ENCODE peak calls at places on chromosomes 1 and 21, in nine cellular contexts. U, F, M, O, J, C, B, T and K are unnamed samples. For H3K4me1, the result is how much of the 10 kb centered on the place peaks cover.

GRCh38 chr1:62194651-62195282 is at the start of gene L1TD1:
- DNase-seq in M (peak), C (no peak), B (peak), O (no peak), T (no peak), J (no peak), U (peak), F (no peak), K (no peak)

GRCh38 chr1:29465755-29466154 is 229.4 kb downstream of the PTPRU start:
- DNase-seq in C (peak), F (peak), M (peak), J (no peak), O (no peak), B (no peak), T (no peak), U (no peak), K (peak)

GRCh38 chr21:36718951-36719501 is 20.1 kb downstream of the SIM2 start:
- DNase-seq in J (no peak), F (no peak), T (no peak), O (peak), U (peak), M (peak), C (no peak), B (no peak), K (no peak)

GRCh38 chr1:23210351-23210785 is 6.9 kb downstream of the HTR1D start:
- DNase-seq in F (no peak), C (no peak), U (peak), T (no peak), B (no peak), J (no peak), M (peak), O (no peak), K (no peak)

GRCh38 chr1:248841702-248842395 is 3.8 kb downstream of the ZNF672 start:
- DNase-seq in B (no peak), T (no peak), U (no peak), M (peak), J (no peak), O (peak), C (peak), F (peak), K (peak)

GRCh38 chr21:45505416-45506021 is 36.7 kb downstream of the SLC19A1 start:
- DNase-seq in C (no peak), O (peak), U (peak), F (no peak), T (no peak), M (peak), J (no peak), B (peak), K (no peak)

GRCh38 chr1:222331340-222331739 is 216.6 kb downstream of the HHIPL2 start:
- DNase-seq in J (no peak), T (no peak), C (no peak), O (no peak), F (peak), B (no peak), U (no peak), M (no peak), K (no peak)

GRCh38 chr1:29706936-29707335 is 470.6 kb downstream of the PTPRU start:
- DNase-seq in B (no peak), T (no peak), M (peak), J (no peak), C (peak), O (peak), F (peak), U (no peak), K (peak)

GRCh38 chr1:205237526-205238484 is 10.1 kb downstream of the TMCC2 start:
- DNase-seq in B (no peak), O (no peak), T (no peak), J (no peak), U (no peak), C (no peak), F (no peak), M (peak), K (no peak)

GRCh38 chr21:25863031-25863430 is 128.3 kb downstream of the GABPA start:
- DNase-seq in F (no peak), C (no peak), M (no peak), T (no peak), U (no peak), J (no peak), B (no peak), O (no peak), K (no peak)

GRCh38 chr1:101308001-101308659 is 71.3 kb downstream of the S1PR1 start:
- DNase-seq in B (no peak), U (no peak), C (no peak), J (no peak), O (no peak), F (no peak), M (no peak), T (no peak), K (no peak)

GRCh38 chr1:159790237-159790917 is 9.6 kb downstream of the DUSP23 start:
- DNase-seq in B (no peak), C (peak), T (no peak), J (no peak), O (no peak), F (no peak), U (peak), M (peak), K (peak)

GRCh38 chr1:60283690-60284089 is 210.1 kb upstream of the C1orf87 start:
- DNase-seq in C (no peak), T (no peak), J (no peak), F (peak), B (no peak), M (no peak), U (no peak), O (peak), K (no peak)

GRCh38 chr1:234589854-234590620 is 19.9 kb downstream of the IRF2BP2 start:
- DNase-seq in U (no peak), M (no peak), J (no peak), B (no peak), O (no peak), C (peak), T (no peak), F (peak), K (no peak)

GRCh38 chr1:153849487-153850185 is 73.1 kb downstream of the GATAD2B start:
- DNase-seq in J (no peak), U (no peak), M (no peak), B (no peak), F (no peak), C (no peak), O (no peak), T (no peak), K (no peak)

GRCh38 chr1:67645495-67646144 is 39.4 kb upstream of the GADD45A start:
- DNase-seq in O (peak), J (no peak), F (no peak), M (no peak), C (no peak), B (peak), T (no peak), U (peak), K (no peak)

GRCh38 chr1:207847116-207847515 is 63.8 kb downstream of the CD34 start:
- DNase-seq in F (peak), J (no peak), T (no peak), B (no peak), O (no peak), U (no peak), C (no peak), M (no peak), K (no peak)

GRCh38 chr1:234656981-234657651 is 47.1 kb upstream of the IRF2BP2 start:
- DNase-seq in T (no peak), U (no peak), F (peak), C (no peak), M (no peak), O (no peak), J (no peak), B (no peak), K (no peak)

GRCh38 chr1:111198836-111199235 is 1.6 kb downstream of the DENND2D start:
- DNase-seq in J (no peak), B (no peak), O (no peak), M (no peak), U (no peak), C (no peak), T (no peak), F (no peak), K (no peak)

GRCh38 chr1:201501812-201502510 is 5.0 kb downstream of the CSRP1 start:
- DNase-seq in B (no peak), F (no peak), U (peak), M (peak), T (no peak), O (peak), J (no peak), C (no peak), K (no peak)

GRCh38 chr1:151832318-151832984 is 849 bp upstream of the RORC start:
- DNase-seq in F (no peak), B (peak), C (no peak), U (no peak), M (no peak), O (peak), T (peak), J (no peak), K (no peak)

GRCh38 chr1:38728176-38728908 is 131.2 kb downstream of the RRAGC start:
- DNase-seq in C (peak), B (no peak), T (peak), U (no peak), J (peak), F (peak), M (peak), O (peak), K (peak)

GRCh38 chr1:63593887-63594617 is 841 bp downstream of the PGM1 start:
- DNase-seq in T (peak), F (peak), M (peak), J (peak), C (peak), U (peak), B (peak), O (peak), K (no peak)

GRCh38 chr1:242185728-242186127 is 186.8 kb upstream of the MAP1LC3C start:
- DNase-seq in C (peak), F (no peak), M (no peak), O (no peak), B (no peak), T (no peak), J (no peak), U (no peak), K (no peak)

GRCh38 chr1:68751723-68752122 is 254.8 kb upstream of the DEPDC1 start:
- DNase-seq in T (no peak), J (no peak), F (no peak), C (no peak), U (no peak), M (no peak), B (no peak), O (no peak), K (no peak)

GRCh38 chr1:161374373-161374772 is 6.7 kb upstream of the CFAP126 start:
- DNase-seq in J (no peak), T (no peak), B (no peak), U (no peak), F (no peak), M (no peak), O (no peak), C (peak), K (no peak)

GRCh38 chr1:10629816-10630571 is 155.2 kb downstream of the PEX14 start:
- DNase-seq in F (no peak), U (no peak), C (no peak), J (no peak), M (no peak), O (no peak), B (peak), T (no peak), K (no peak)

GRCh38 chr1:230913496-230913895 is 45.2 kb upstream of the C1orf198 start:
- DNase-seq in J (no peak), F (no peak), U (no peak), M (no peak), O (no peak), B (no peak), C (no peak), T (no peak), K (no peak)

GRCh38 chr1:203686091-203686632 is 59.5 kb downstream of the ATP2B4 start:
- DNase-seq in O (no peak), C (no peak), F (no peak), U (no peak), T (no peak), B (no peak), M (no peak), J (no peak), K (no peak)

GRCh38 chr1:7287013-7287412 is 484.1 kb upstream of the VAMP3 start:
- DNase-seq in M (peak), T (no peak), B (no peak), C (no peak), J (no peak), F (no peak), O (no peak), U (no peak), K (no peak)

DNA sequence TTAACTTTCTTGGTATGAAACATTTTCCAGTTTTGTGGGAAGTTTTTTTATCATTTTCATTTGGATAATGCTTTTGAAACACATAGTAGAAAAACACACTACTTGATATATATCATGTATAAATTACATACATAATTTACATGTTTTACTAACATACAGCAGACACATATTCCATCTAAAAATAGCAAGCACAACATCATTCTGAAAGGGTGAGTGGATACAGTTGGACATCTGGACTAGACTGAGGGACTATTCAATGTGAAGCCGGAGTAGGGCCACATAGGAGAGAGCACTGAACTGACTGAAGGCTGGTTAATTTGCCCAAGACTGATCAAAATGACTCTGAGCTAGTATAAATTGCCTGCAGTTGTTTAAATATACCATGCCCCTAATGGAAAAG is 11.7 kb downstream of the CDKN2C start:
- DNase-seq in B (no peak), T (no peak), C (no peak), F (no peak), J (no peak), O (no peak), M (no peak), U (no peak), K (peak)
- H3K4me1 ChIP-seq in B (under half), T (under half), C (under half), F (under half), J (under half), O (under half), M (under half), U (under half), K (under half)

GRCh38 chr1:41484881-41485280 is 398 bp upstream of the EDN2 start:
- DNase-seq in C (no peak), J (no peak), U (no peak), T (no peak), B (no peak), O (no peak), F (no peak), M (no peak), K (no peak)
- H3K4me3 ChIP-seq in C (no peak), J (no peak), U (no peak), T (no peak), B (peak), O (no peak), F (no peak), M (no peak), K (no peak)

GRCh38 chr1:94862718-94863117 is 42.6 kb downstream of the SLC44A3 start:
- DNase-seq in T (no peak), M (no peak), O (no peak), U (no peak), B (no peak), F (no peak), C (no peak), J (no peak), K (no peak)
- H3K4me1 ChIP-seq in T (under half), M (under half), O (under half), U (under half), B (under half), F (under half), C (under half), J (under half), K (under half)

GRCh38 chr1:76074321-76075187 is at the start of gene ST6GALNAC3:
- DNase-seq in F (peak), M (peak), J (peak), O (peak), T (peak), B (peak), U (peak), C (peak), K (peak)
- H3K4me3 ChIP-seq in F (peak), M (peak), J (peak), O (peak), T (peak), B (peak), U (peak), C (peak), K (peak)

GRCh38 chr1:156114919-156115513 is 505 bp downstream of the LMNA start:
- DNase-seq in C (no peak), F (no peak), O (peak), M (peak), J (no peak), U (no peak), T (no peak), B (peak), K (no peak)
- H3K4me1 ChIP-seq in C (under half), F (under half), O (under half), M (under half), J (under half), U (under half), T (under half), B (under half), K (under half)

DNA sequence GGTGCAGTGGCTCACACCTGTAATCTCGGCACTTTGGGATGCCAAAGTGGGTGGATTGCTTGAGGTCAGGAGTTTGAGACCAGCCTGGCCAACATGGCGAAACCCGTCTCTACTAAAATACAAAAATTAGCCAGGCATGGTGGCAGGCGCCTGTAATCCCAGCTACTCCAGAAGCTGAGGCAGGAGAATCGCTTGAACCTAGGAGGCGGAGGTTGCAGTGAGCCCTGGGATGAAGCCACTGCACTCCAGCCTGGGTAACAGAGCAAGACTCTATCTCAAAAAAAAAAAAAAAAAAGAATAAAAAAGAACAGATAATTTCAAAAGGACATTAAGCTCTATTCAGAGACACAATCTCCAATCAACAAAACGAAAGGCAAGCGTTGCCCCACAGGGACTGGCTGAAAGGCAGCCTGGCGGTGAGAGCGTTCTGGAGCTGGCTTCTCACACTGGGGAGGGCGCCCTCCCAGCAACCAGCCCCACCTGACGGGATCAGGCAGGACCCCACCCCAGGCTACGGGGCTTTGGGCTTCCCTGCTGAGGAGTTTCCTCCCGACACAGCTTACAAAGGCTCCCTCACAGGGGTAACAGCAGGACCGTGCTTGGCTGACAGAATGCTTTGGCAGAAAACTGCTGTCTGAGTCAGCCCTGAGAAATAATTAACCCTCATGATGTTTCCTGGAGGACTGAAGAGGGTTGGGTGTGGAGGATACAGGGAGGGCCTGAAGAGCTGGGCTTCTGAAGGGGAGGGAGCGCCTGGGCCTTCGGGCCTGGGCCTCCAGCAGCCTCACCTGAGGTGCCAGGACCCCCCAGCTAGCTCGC is 31.1 kb upstream of the SRP9 start:
- DNase-seq in B (peak), J (peak), O (peak), C (peak), T (peak), M (peak), F (peak), U (peak), K (peak)
- H3K4me3 ChIP-seq in B (peak), J (peak), O (peak), C (peak), T (peak), M (no peak), F (peak), U (peak), K (no peak)

GRCh38 chr1:21910528-21911204 is 26.4 kb downstream of the HSPG2 start:
- DNase-seq in J (no peak), C (no peak), F (no peak), B (no peak), T (no peak), O (no peak), M (no peak), U (no peak), K (no peak)
- H3K4me1 ChIP-seq in J (half or more), C (under half), F (under half), B (under half), T (under half), O (half or more), M (under half), U (half or more), K (under half)

GRCh38 chr1:71270394-71270793 is 189.6 kb upstream of the ZRANB2 start:
- DNase-seq in B (no peak), O (no peak), C (no peak), M (no peak), U (no peak), J (no peak), T (no peak), F (no peak), K (no peak)
- H3K4me3 ChIP-seq in B (no peak), O (no peak), C (no peak), M (no peak), U (no peak), J (no peak), T (no peak), F (no peak), K (no peak)

GRCh38 chr1:27398405-27399149 is 6.2 kb downstream of the GPR3 start:
- DNase-seq in C (no peak), F (no peak), T (no peak), B (no peak), U (no peak), M (peak), O (no peak), J (no peak), K (no peak)

GRCh38 chr1:27397749-27398148 is 5.3 kb downstream of the GPR3 start:
- DNase-seq in O (no peak), T (no peak), C (no peak), M (peak), U (no peak), J (no peak), F (no peak), B (no peak), K (no peak)

GRCh38 chr1:27394925-27395324 is 2.5 kb downstream of the GPR3 start:
- DNase-seq in J (no peak), F (no peak), T (no peak), B (peak), C (no peak), U (no peak), O (no peak), M (no peak), K (no peak)

GRCh38 chr1:27395441-27396195 is 3.2 kb downstream of the GPR3 start:
- DNase-seq in U (peak), J (no peak), O (peak), F (peak), M (peak), B (peak), T (peak), C (peak), K (peak)

DNA sequence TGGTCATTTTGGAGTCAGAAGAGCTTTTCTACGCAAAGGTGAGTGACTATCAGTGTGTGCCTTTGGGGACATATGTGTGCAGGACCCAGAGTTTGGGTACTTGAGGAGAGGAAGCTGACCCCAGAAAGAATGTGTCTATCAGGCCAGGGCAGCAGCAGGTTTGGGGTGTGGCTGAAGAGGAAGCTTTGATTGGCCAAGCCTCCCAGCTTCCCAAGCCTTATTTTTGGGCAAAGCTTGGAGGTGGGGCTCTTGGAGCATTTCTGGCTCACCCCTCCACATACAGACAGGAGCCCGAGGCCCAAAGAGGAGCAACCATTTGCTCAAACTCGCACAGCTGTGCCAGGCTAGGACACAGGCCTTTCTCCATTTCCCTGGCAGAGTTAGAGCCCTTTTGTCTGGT is 4.7 kb downstream of the GPR3 start:
- DNase-seq in F (no peak), J (no peak), B (no peak), O (no peak), C (no peak), T (no peak), U (no peak), M (peak), K (no peak)
- H3K4me1 ChIP-seq in F (under half), J (under half), B (under half), O (under half), C (under half), T (under half), U (under half), M (under half), K (under half)